ENCODE peak calls at places on chromosomes 6 and 20, in six cellular contexts. One of them, this sample, is unnamed.

GRCh38 chr6:138188278-138188923 is 26.7 kb downstream of the ARFGEF3 start:
- DNase-seq in upper lobe of right lung: no peak
- DNase-seq in aorta: no peak
- DNase-seq in colonic mucosa: peak; percentile 42
- DNase-seq in tibial nerve: no peak
- DNase-seq in RWPE2: no peak
- DNase-seq in this sample: no peak

GRCh38 chr6:15066433-15067337 is 179.2 kb upstream of the JARID2 start:
- DNase-seq in upper lobe of right lung: peak; percentile 62
- DNase-seq in aorta: no peak
- DNase-seq in colonic mucosa: peak; percentile 25
- DNase-seq in tibial nerve: peak; percentile 37
- DNase-seq in RWPE2: peak; percentile 80
- DNase-seq in this sample: peak; percentile 63

GRCh38 chr20:63290677-63291472 is 2.1 kb upstream of the COL20A1 start:
- DNase-seq in upper lobe of right lung: no peak
- DNase-seq in aorta: no peak
- DNase-seq in colonic mucosa: peak; percentile 40
- DNase-seq in tibial nerve: no peak
- DNase-seq in RWPE2: peak; percentile 78
- DNase-seq in this sample: no peak

GRCh38 chr20:9977629-9978028 is 57.2 kb upstream of the ANKEF1 start:
- DNase-seq in upper lobe of right lung: no peak
- DNase-seq in aorta: no peak
- DNase-seq in colonic mucosa: no peak
- DNase-seq in tibial nerve: no peak
- DNase-seq in RWPE2: no peak
- DNase-seq in this sample: no peak

GRCh38 chr20:59004493-59004762 is 2.6 kb downstream of the CTSZ start:
- DNase-seq in upper lobe of right lung: peak; percentile 85
- DNase-seq in aorta: peak; percentile 85
- DNase-seq in colonic mucosa: no peak
- DNase-seq in tibial nerve: peak; percentile 30
- DNase-seq in RWPE2: peak; percentile 82
- DNase-seq in this sample: peak; percentile 84

GRCh38 chr6:138162104-138162946 is 586 bp downstream of the ARFGEF3 start:
- DNase-seq in upper lobe of right lung: peak; percentile 66
- DNase-seq in aorta: peak; percentile 76
- DNase-seq in colonic mucosa: peak; percentile 38
- DNase-seq in tibial nerve: no peak
- DNase-seq in RWPE2: no peak
- DNase-seq in this sample: peak; percentile 50

GRCh38 chr20:58892932-58893224 is 40.4 kb downstream of the GNAS start:
- DNase-seq in upper lobe of right lung: no peak
- DNase-seq in aorta: no peak
- DNase-seq in colonic mucosa: no peak
- DNase-seq in tibial nerve: no peak
- DNase-seq in RWPE2: no peak
- DNase-seq in this sample: no peak

GRCh38 chr6:31643818-31644454 is 8.5 kb downstream of the BAG6 start:
- DNase-seq in upper lobe of right lung: no peak
- DNase-seq in aorta: no peak
- DNase-seq in colonic mucosa: no peak
- DNase-seq in tibial nerve: no peak
- DNase-seq in RWPE2: no peak
- DNase-seq in this sample: no peak

GRCh38 chr6:20186981-20187380 is 25.3 kb downstream of the MBOAT1 start:
- DNase-seq in upper lobe of right lung: no peak
- DNase-seq in aorta: no peak
- DNase-seq in colonic mucosa: no peak
- DNase-seq in tibial nerve: no peak
- DNase-seq in RWPE2: no peak
- DNase-seq in this sample: no peak

GRCh38 chr20:1247689-1248088 is 18.4 kb upstream of the SNPH start:
- DNase-seq in upper lobe of right lung: no peak
- DNase-seq in aorta: no peak
- DNase-seq in colonic mucosa: no peak
- DNase-seq in tibial nerve: no peak
- DNase-seq in RWPE2: no peak
- DNase-seq in this sample: no peak

GRCh38 chr20:9912858-9913434 is 74.1 kb upstream of the PAK5 start:
- DNase-seq in upper lobe of right lung: no peak
- DNase-seq in aorta: peak; percentile 78
- DNase-seq in colonic mucosa: peak; percentile 27
- DNase-seq in tibial nerve: peak; percentile 53
- DNase-seq in RWPE2: no peak
- DNase-seq in this sample: peak; percentile 44

GRCh38 chr6:42095066-42095465 is 44.7 kb downstream of the TAF8 start:
- DNase-seq in upper lobe of right lung: no peak
- DNase-seq in aorta: no peak
- DNase-seq in colonic mucosa: no peak
- DNase-seq in tibial nerve: no peak
- DNase-seq in RWPE2: no peak
- DNase-seq in this sample: no peak

GRCh38 chr6:88008821-88009220 is 38.8 kb upstream of the SPACA1 start:
- DNase-seq in upper lobe of right lung: no peak
- DNase-seq in aorta: no peak
- DNase-seq in colonic mucosa: no peak
- DNase-seq in tibial nerve: no peak
- DNase-seq in RWPE2: no peak
- DNase-seq in this sample: no peak

GRCh38 chr6:54614499-54615195 is 231.9 kb upstream of the FAM83B start:
- DNase-seq in upper lobe of right lung: no peak
- DNase-seq in aorta: no peak
- DNase-seq in colonic mucosa: no peak
- DNase-seq in tibial nerve: no peak
- DNase-seq in RWPE2: no peak
- DNase-seq in this sample: no peak

GRCh38 chr6:7991992-7992815 is 72.0 kb downstream of the BLOC1S5 start:
- DNase-seq in upper lobe of right lung: no peak
- DNase-seq in aorta: no peak
- DNase-seq in colonic mucosa: no peak
- DNase-seq in tibial nerve: peak; percentile 7
- DNase-seq in RWPE2: no peak
- DNase-seq in this sample: no peak

GRCh38 chr20:37651932-37652331 is 41.9 kb upstream of the CTNNBL1 start:
- DNase-seq in upper lobe of right lung: peak; percentile 75
- DNase-seq in aorta: no peak
- DNase-seq in colonic mucosa: no peak
- DNase-seq in tibial nerve: no peak
- DNase-seq in RWPE2: no peak
- DNase-seq in this sample: peak; percentile 62

GRCh38 chr20:34538671-34539123 is 19.8 kb upstream of the MAP1LC3A start:
- DNase-seq in upper lobe of right lung: peak; percentile 74
- DNase-seq in aorta: peak; percentile 79
- DNase-seq in colonic mucosa: peak; percentile 61
- DNase-seq in tibial nerve: peak; percentile 47
- DNase-seq in RWPE2: peak; percentile 67
- DNase-seq in this sample: peak; percentile 69

GRCh38 chr6:37865534-37865933 is 46.0 kb downstream of the ZFAND3 start:
- DNase-seq in upper lobe of right lung: no peak
- DNase-seq in aorta: no peak
- DNase-seq in colonic mucosa: no peak
- DNase-seq in tibial nerve: no peak
- DNase-seq in RWPE2: no peak
- DNase-seq in this sample: no peak

GRCh38 chr20:38338849-38339520 is 7.3 kb upstream of the LBP start:
- DNase-seq in upper lobe of right lung: no peak
- DNase-seq in aorta: no peak
- DNase-seq in colonic mucosa: no peak
- DNase-seq in tibial nerve: peak; percentile 35
- DNase-seq in RWPE2: no peak
- DNase-seq in this sample: no peak

GRCh38 chr6:170147056-170147787 is 143.7 kb downstream of the DLL1 start:
- DNase-seq in upper lobe of right lung: no peak
- DNase-seq in aorta: peak; percentile 85
- DNase-seq in colonic mucosa: no peak
- DNase-seq in tibial nerve: no peak
- DNase-seq in RWPE2: no peak
- DNase-seq in this sample: peak; percentile 49
- H3K9me3 ChIP-seq in upper lobe of right lung: no peaks in the 10 kb centered on the region
- H3K9me3 ChIP-seq in aorta: no peaks in the 10 kb centered on the region
- H3K9me3 ChIP-seq in colonic mucosa: no peaks in the 10 kb centered on the region
- H3K9me3 ChIP-seq in tibial nerve: no peaks in the 10 kb centered on the region
- H3K9me3 ChIP-seq in RWPE2: no peaks in the 10 kb centered on the region
- H3K9me3 ChIP-seq in this sample: no peaks in the 10 kb centered on the region

DNA sequence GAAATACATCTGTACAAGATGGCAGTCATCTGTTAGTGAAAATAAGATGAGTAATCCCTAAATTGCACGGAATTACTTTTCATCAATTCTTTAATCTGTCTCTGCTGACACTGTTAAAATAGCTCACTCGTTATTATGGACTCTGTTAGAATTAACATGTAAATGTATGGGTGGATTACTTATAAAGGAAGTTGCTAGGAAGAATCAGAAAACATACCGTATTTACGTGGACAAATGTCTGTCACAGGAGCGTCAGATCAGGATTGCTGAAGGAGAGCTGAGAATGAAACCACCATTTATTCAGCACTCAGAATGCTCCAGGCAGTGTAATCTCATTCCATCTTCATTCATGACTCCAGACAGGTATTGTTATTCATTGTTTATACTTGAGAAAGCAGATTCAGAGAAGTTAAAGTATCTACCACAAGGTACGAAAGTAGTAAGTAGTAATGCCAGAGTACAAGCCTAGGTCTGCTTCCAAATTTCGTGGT is 1.3 kb upstream of the LCA5 start:
- DNase-seq in upper lobe of right lung: no peak
- DNase-seq in aorta: no peak
- DNase-seq in colonic mucosa: no peak
- DNase-seq in tibial nerve: no peak
- DNase-seq in RWPE2: no peak
- DNase-seq in this sample: no peak
- H3K4me3 ChIP-seq in upper lobe of right lung: peak overlapping the region; percentile 66
- H3K4me3 ChIP-seq in aorta: peak overlapping the region; percentile 80
- H3K4me3 ChIP-seq in colonic mucosa: peak overlapping the region; percentile 68
- H3K4me3 ChIP-seq in tibial nerve: no peak overlapping the region
- H3K4me3 ChIP-seq in RWPE2: peak overlapping the region; percentile 55
- H3K4me3 ChIP-seq in this sample: peak overlapping the region; percentile 75

GRCh38 chr6:109025639-109026038 is 69.0 kb downstream of the SESN1 start:
- DNase-seq in upper lobe of right lung: no peak
- DNase-seq in aorta: no peak
- DNase-seq in colonic mucosa: no peak
- DNase-seq in tibial nerve: no peak
- DNase-seq in RWPE2: no peak
- DNase-seq in this sample: no peak
- H3K4me1 ChIP-seq in upper lobe of right lung: no peaks in the 10 kb centered on the region
- H3K4me1 ChIP-seq in aorta: no peaks in the 10 kb centered on the region
- H3K4me1 ChIP-seq in colonic mucosa: no peaks in the 10 kb centered on the region
- H3K4me1 ChIP-seq in tibial nerve: no peaks in the 10 kb centered on the region
- H3K4me1 ChIP-seq in RWPE2: no peaks in the 10 kb centered on the region
- H3K4me1 ChIP-seq in this sample: no peaks in the 10 kb centered on the region

GRCh38 chr6:90432937-90433336 is 136.3 kb upstream of the BACH2 start:
- DNase-seq in upper lobe of right lung: no peak
- DNase-seq in aorta: no peak
- DNase-seq in colonic mucosa: no peak
- DNase-seq in tibial nerve: no peak
- DNase-seq in RWPE2: no peak
- DNase-seq in this sample: no peak

GRCh38 chr6:90432408-90432775 is 135.7 kb upstream of the BACH2 start:
- DNase-seq in upper lobe of right lung: no peak
- DNase-seq in aorta: no peak
- DNase-seq in colonic mucosa: no peak
- DNase-seq in tibial nerve: no peak
- DNase-seq in RWPE2: no peak
- DNase-seq in this sample: no peak

GRCh38 chr6:90428514-90428913 is 131.9 kb upstream of the BACH2 start:
- DNase-seq in upper lobe of right lung: no peak
- DNase-seq in aorta: no peak
- DNase-seq in colonic mucosa: no peak
- DNase-seq in tibial nerve: no peak
- DNase-seq in RWPE2: no peak
- DNase-seq in this sample: no peak

GRCh38 chr6:90431521-90432407 is 135.1 kb upstream of the BACH2 start:
- DNase-seq in upper lobe of right lung: no peak
- DNase-seq in aorta: no peak
- DNase-seq in colonic mucosa: no peak
- DNase-seq in tibial nerve: no peak
- DNase-seq in RWPE2: no peak
- DNase-seq in this sample: no peak

DNA sequence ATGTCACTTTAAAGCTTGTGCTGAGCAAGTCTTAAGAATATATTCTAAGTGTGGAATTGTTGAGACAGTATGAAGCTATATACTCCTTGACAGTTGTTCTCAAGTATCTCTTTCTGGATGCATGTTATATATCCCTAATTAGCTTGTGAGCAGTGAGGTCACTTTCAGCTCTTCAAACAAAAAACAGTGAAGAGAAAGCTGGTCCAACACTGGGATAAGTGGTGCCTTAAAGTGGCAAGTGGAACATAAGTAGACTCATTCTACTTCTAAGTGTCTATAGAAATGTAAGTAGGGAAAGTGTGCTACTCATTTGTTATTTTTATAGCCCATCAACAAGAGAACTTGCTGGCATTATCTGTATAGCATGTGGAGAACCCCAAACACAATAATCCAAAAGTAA is 133.1 kb upstream of the BACH2 start:
- DNase-seq in upper lobe of right lung: no peak
- DNase-seq in aorta: no peak
- DNase-seq in colonic mucosa: no peak
- DNase-seq in tibial nerve: no peak
- DNase-seq in RWPE2: no peak
- DNase-seq in this sample: no peak
- H3K9me3 ChIP-seq in upper lobe of right lung: peaks cover 10% of the 10 kb centered on the region
- H3K9me3 ChIP-seq in aorta: peaks cover 1% of the 10 kb centered on the region
- H3K9me3 ChIP-seq in colonic mucosa: peaks cover 4% of the 10 kb centered on the region
- H3K9me3 ChIP-seq in tibial nerve: no peaks in the 10 kb centered on the region
- H3K9me3 ChIP-seq in RWPE2: peaks cover 4% of the 10 kb centered on the region
- H3K9me3 ChIP-seq in this sample: peaks cover 17% of the 10 kb centered on the region

GRCh38 chr20:46683939-46684750 is 5.1 kb downstream of the TP53RK start:
- DNase-seq in upper lobe of right lung: peak; percentile 75
- DNase-seq in aorta: peak; percentile 84
- DNase-seq in colonic mucosa: peak; percentile 53
- DNase-seq in tibial nerve: peak; percentile 32
- DNase-seq in RWPE2: peak; percentile 93
- DNase-seq in this sample: peak; percentile 68
- H3K4me3 ChIP-seq in upper lobe of right lung: peak overlapping the region; percentile 37
- H3K4me3 ChIP-seq in aorta: no peak overlapping the region
- H3K4me3 ChIP-seq in colonic mucosa: no peak overlapping the region
- H3K4me3 ChIP-seq in tibial nerve: no peak overlapping the region
- H3K4me3 ChIP-seq in RWPE2: peak overlapping the region; percentile 43
- H3K4me3 ChIP-seq in this sample: peak overlapping the region; percentile 44

DNA sequence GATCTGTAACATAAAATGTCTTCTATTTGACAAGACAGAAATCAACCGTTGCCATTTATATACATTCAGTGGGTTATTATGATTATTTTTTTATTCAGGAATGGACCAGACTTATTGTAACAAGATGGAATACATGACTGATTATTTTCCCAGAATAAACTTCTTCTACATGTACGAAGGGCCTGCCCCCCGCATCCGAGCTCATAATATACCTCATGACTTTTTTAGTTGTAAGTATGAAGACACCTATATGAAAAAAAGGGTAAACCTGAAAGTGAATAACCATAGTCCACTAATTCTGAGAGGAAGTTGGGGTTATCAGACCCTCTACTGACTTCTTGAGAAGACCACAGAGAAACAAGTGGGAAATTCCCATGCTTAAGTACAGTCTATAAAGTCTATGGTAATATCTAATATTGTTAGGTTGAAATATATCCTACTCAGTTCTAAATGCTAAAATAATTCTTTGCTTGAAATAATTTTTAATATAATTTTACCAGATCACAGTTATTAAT is 15.9 kb downstream of the OR2A4 start:
- DNase-seq in upper lobe of right lung: no peak
- DNase-seq in aorta: no peak
- DNase-seq in colonic mucosa: no peak
- DNase-seq in tibial nerve: no peak
- DNase-seq in RWPE2: no peak
- DNase-seq in this sample: no peak
- H3K4me1 ChIP-seq in upper lobe of right lung: no peaks in the 10 kb centered on the region
- H3K4me1 ChIP-seq in aorta: no peaks in the 10 kb centered on the region
- H3K4me1 ChIP-seq in colonic mucosa: no peaks in the 10 kb centered on the region
- H3K4me1 ChIP-seq in tibial nerve: no peaks in the 10 kb centered on the region
- H3K4me1 ChIP-seq in RWPE2: no peaks in the 10 kb centered on the region
- H3K4me1 ChIP-seq in this sample: no peaks in the 10 kb centered on the region

This sample was measured in lower lobe of right lung.